ENCODE peak calls at places on chromosome 9, in five cellular contexts. O is cardiac muscle cell, J is H9, W is epithelial cell of proximal tubule, F is heart right ventricle. K is an unnamed sample.

GRCh38 chr9:80509358-80509757 is 937.6 kb downstream of the TLE4 start:
- DNase-seq in O (no peak), F (no peak), W (no peak), J (no peak), K (no peak)

GRCh38 chr9:129150672-129151211 is 27.3 kb downstream of the IER5L start:
- DNase-seq in W (no peak), F (no peak), J (no peak), O (no peak), K (no peak)

GRCh38 chr9:95939472-95939871 is 64.0 kb downstream of the ERCC6L2 start:
- DNase-seq in J (no peak), W (no peak), F (no peak), O (no peak), K (no peak)

GRCh38 chr9:132943677-132944293 is 631 bp downstream of the TSC1 start:
- DNase-seq in J (no peak), W (no peak), F (no peak), O (no peak), K (no peak)

GRCh38 chr9:9719373-9720112 is 893.3 kb downstream of the PTPRD start:
- DNase-seq in O (no peak), W (no peak), J (peak; percentile 69), F (no peak), K (no peak)

GRCh38 chr9:82445556-82445955 is 457.0 kb downstream of the SPATA31D1 start:
- DNase-seq in J (no peak), W (no peak), F (no peak), O (no peak), K (no peak)

GRCh38 chr9:133485531-133486260 is 6.8 kb upstream of the SLC2A6 start:
- DNase-seq in O (no peak), F (no peak), J (no peak), W (no peak), K (no peak)

GRCh38 chr9:21993893-21994525 is at the start of gene CDKN2A:
- DNase-seq in W (no peak), O (peak; percentile 52), F (no peak), J (peak; percentile 60), K (peak; percentile 50)

GRCh38 chr9:26292943-26293342 is 599.7 kb downstream of the CAAP1 start:
- DNase-seq in F (no peak), W (no peak), J (no peak), O (no peak), K (peak; percentile 54)

GRCh38 chr9:84898188-84898587 is 228.7 kb downstream of the NTRK2 start:
- DNase-seq in J (no peak), W (no peak), F (no peak), O (no peak), K (no peak)

GRCh38 chr9:135201711-135202110 is 114.2 kb downstream of the OLFM1 start:
- DNase-seq in W (no peak), J (no peak), O (no peak), F (no peak), K (no peak)

GRCh38 chr9:86794356-86795046 is 152.8 kb downstream of the GAS1 start:
- DNase-seq in J (no peak), O (peak; percentile 41), F (no peak), W (no peak), K (peak; percentile 40)

DNA sequence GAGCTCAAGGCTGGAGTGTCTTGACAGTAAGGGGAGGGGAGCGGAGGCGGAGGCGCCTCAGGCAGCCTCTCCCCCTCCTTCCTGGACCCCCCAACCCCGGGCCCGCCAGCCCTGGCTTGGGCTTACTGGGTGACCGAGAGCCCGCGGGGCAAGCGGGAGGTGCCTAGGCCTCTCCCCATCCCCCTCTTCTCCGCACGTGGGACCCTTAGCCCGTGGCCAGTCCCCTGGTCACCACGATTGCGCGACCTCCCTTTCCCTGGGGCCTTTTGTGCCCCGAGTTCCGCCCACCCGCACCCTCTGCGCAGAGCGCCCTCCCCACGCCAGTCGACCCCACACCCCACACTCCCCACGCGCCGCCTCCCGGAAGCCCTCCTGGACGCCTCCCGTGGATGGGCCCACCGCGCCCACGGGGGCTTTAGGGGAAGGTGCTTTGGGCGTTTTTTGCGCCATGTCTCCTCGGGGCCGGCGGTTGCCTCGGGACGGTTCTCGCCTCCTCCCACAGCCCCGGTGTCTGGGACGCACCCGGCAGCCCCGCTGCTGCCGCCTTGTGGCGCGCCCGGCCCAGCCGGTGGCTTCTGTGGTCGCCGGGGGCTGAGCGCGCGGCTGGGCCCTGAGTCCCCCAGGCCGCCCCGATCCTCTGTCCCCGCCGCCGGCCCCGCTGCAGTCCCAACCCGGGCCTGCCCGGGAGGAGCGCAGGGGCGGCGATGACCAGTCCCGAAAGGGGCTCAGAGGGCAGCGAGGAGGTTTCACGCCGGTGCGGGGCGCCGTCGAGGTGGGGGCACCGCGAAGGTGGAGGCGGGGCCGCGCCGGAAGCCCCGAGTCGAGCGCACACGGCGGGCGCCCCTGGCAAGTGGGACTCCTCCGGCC is 3.2 kb downstream of the TOR4A start:
- DNase-seq in J (peak; percentile 65), F (peak; percentile 39), W (no peak), O (peak; percentile 71), K (no peak)
- TF ChIP-seq CTCF in J (peak; percentile 66), F (peak; percentile 61), W (no peak), O (peak; percentile 54), K (peak; percentile 16)

GRCh38 chr9:93774331-93775102 is 180.6 kb downstream of the BARX1 start:
- DNase-seq in F (no peak), O (no peak), J (no peak), W (no peak), K (no peak)

GRCh38 chr9:93771276-93771675 is 183.9 kb downstream of the BARX1 start:
- DNase-seq in W (no peak), J (no peak), O (no peak), F (no peak), K (no peak)

GRCh38 chr9:93776873-93777272 is 178.3 kb downstream of the BARX1 start:
- DNase-seq in J (no peak), F (no peak), W (no peak), O (no peak), K (no peak)
- TF ChIP-seq CTCF in J (no peak), F (no peak), W (no peak), O (no peak), K (no peak)

DNA sequence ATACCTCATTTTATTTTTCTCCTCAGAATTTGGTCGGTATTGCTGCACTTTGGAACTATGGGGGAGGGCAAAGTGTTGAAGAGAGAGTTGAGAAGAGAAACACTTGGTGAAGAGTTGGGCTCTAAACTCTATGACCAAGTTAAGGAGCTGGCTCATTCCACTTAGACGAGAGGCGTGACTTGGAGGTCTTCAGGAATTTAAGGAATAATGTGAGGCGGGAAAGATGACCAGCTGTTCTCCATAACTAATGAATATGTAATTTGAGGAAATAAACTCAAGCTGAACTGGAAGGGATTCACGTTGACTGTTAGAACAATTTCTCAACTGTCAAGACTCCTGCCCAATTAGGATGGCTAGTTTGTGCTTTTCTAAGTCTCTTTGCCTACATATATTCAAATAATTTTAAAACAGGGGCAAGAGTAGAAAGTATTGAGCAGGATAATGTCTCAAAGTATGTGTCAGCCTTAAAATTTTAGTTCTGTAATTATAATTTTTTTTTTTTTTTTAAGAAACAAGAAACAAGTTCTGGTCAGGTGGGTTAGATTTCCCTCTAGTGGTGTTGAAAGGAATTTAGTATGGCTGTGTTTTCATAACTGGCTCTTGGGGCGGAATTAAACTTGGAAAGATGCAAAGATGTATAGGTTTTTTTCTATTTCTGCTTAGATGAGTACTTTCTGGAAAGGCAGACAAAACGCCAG is 33.4 kb downstream of the TMEM252 start:
- DNase-seq in W (no peak), F (no peak), J (no peak), O (peak; percentile 17), K (peak; percentile 28)
- TF ChIP-seq CTCF in W (peak; percentile 68), F (peak; percentile 81), J (peak; percentile 74), O (peak; percentile 63), K (peak; percentile 81)

GRCh38 chr9:2199999-2200796 is 185.1 kb downstream of the SMARCA2 start:
- DNase-seq in J (peak; percentile 59), O (no peak), W (no peak), F (no peak), K (no peak)
- TF ChIP-seq CTCF in J (peak; percentile 46), O (no peak), W (peak; percentile 12), F (no peak), K (peak; percentile 18)

GRCh38 chr9:97802276-97802675 is 50.8 kb upstream of the FOXE1 start:
- DNase-seq in J (no peak), O (no peak), F (no peak), W (peak; percentile 62), K (peak; percentile 90)

GRCh38 chr9:97806721-97807120 is 46.3 kb upstream of the FOXE1 start:
- DNase-seq in F (no peak), J (no peak), W (no peak), O (no peak), K (no peak)

GRCh38 chr9:97801180-97801579 is 51.8 kb upstream of the FOXE1 start:
- DNase-seq in W (no peak), J (no peak), O (no peak), F (no peak), K (no peak)

GRCh38 chr9:97804059-97804365 is 49.0 kb upstream of the FOXE1 start:
- DNase-seq in J (no peak), F (no peak), O (no peak), W (no peak), K (no peak)

GRCh38 chr9:97803167-97804058 is 49.6 kb upstream of the FOXE1 start:
- DNase-seq in O (peak; percentile 83), W (no peak), F (peak; percentile 75), J (peak; percentile 79), K (peak; percentile 49)
- TF ChIP-seq CTCF in O (peak; percentile 3), W (peak; percentile 16), F (no peak), J (peak; percentile 20), K (peak; percentile 45)

GRCh38 chr9:126166291-126166690 is 160.3 kb upstream of the MVB12B start:
- DNase-seq in J (no peak), O (no peak), F (no peak), W (no peak), K (no peak)

GRCh38 chr9:126164796-126165525 is 161.7 kb upstream of the MVB12B start:
- DNase-seq in F (no peak), O (no peak), J (no peak), W (no peak), K (no peak)

GRCh38 chr9:126162611-126163381 is 163.8 kb upstream of the MVB12B start:
- DNase-seq in J (no peak), F (no peak), W (no peak), O (no peak), K (no peak)

GRCh38 chr9:126166866-126167265 is 159.8 kb upstream of the MVB12B start:
- DNase-seq in J (no peak), W (no peak), O (no peak), F (no peak), K (no peak)

DNA sequence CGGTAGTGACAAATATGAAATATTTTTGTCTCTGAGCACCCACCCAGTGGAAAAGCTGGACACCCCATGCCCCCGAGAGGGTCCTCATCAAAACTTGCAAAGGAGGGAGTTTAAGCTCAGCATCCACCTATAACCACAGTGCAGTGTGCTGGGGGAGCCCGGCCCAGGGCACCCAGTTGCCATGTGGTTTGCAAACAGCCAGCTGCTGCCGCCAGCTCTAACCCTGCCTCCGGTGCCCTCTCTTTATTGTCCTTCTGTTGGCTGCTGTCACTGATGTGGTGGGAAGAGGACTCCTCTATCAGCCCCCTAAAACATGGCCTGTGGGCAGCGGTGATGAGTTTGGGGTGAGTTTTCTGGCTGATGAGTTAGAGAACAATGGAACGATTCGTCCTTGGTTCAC is 160.9 kb upstream of the MVB12B start:
- DNase-seq in O (no peak), F (no peak), J (no peak), W (no peak), K (no peak)
- TF ChIP-seq CTCF in O (no peak), F (no peak), J (no peak), W (no peak), K (no peak)

K was measured in HFFc6.